ENCODE peak calls at places on chromosomes 5 and 9, in four cellular contexts. I is suprapubic skin, D is brain microvascular endothelial cell, Y is choroid plexus epithelial cell. O is an unnamed sample.

GRCh38 chr5:150434502-150434901 is 15.0 kb downstream of the RPS14 start:
- DNase-seq in D (peak; percentile 20), I (no peak), Y (peak; percentile 84), O (no peak)

GRCh38 chr5:74974451-74975089 is 77.8 kb downstream of the GCNT4 start:
- DNase-seq in Y (no peak), D (no peak), I (no peak), O (no peak)

GRCh38 chr9:10251490-10251889 is 361.3 kb downstream of the PTPRD start:
- DNase-seq in I (no peak), Y (peak; percentile 92), D (peak; percentile 71), O (no peak)

GRCh38 chr5:168364738-168365550 is 73.5 kb downstream of the WWC1 start:
- DNase-seq in I (no peak), D (no peak), Y (peak; percentile 20), O (no peak)

GRCh38 chr9:133348763-133349573 is 950 bp downstream of the RPL7A start:
- DNase-seq in Y (peak; percentile 15), I (no peak), D (no peak), O (no peak)

GRCh38 chr5:171269717-171270116 is 39.3 kb upstream of the TLX3 start:
- DNase-seq in Y (peak; percentile 78), I (no peak), D (no peak), O (no peak)

GRCh38 chr9:91477106-91477505 is 53.5 kb upstream of the NFIL3 start:
- DNase-seq in D (no peak), Y (no peak), I (no peak), O (no peak)

GRCh38 chr9:33117306-33117705 is 40.8 kb upstream of the SMU1 start:
- DNase-seq in I (no peak), Y (peak; percentile 28), D (no peak), O (no peak)

GRCh38 chr5:140345919-140346347 is 470 bp downstream of the HBEGF start:
- DNase-seq in Y (peak; percentile 71), I (no peak), D (peak; percentile 56), O (peak; percentile 87)
- TF ChIP-seq CTCF in Y (peak; percentile 62), I (no peak), D (peak; percentile 67), O (peak; percentile 54)

GRCh38 chr9:13847270-13847669 is 466.7 kb downstream of the NFIB start:
- DNase-seq in D (no peak), Y (no peak), I (no peak), O (no peak)
- TF ChIP-seq CTCF in D (no peak), Y (no peak), I (no peak), O (no peak)

GRCh38 chr5:1133510-1134255 is 21.8 kb upstream of the SLC12A7 start:
- DNase-seq in Y (peak; percentile 26), D (no peak), I (no peak), O (no peak)

GRCh38 chr5:1135696-1136525 is 24.0 kb upstream of the SLC12A7 start:
- DNase-seq in I (no peak), D (no peak), Y (no peak), O (no peak)

GRCh38 chr5:1132570-1132969 is 20.7 kb upstream of the SLC12A7 start:
- DNase-seq in Y (no peak), D (no peak), I (no peak), O (no peak)

GRCh38 chr5:1133108-1133507 is 21.2 kb upstream of the SLC12A7 start:
- DNase-seq in I (no peak), Y (no peak), D (no peak), O (no peak)

GRCh38 chr5:1134478-1134877 is 22.6 kb upstream of the SLC12A7 start:
- DNase-seq in Y (no peak), D (no peak), I (no peak), O (no peak)
- TF ChIP-seq CTCF in Y (peak; percentile 18), D (no peak), I (no peak), O (no peak)

GRCh38 chr5:58548104-58548503 is 34.8 kb upstream of the RAB3C start:
- DNase-seq in I (no peak), D (no peak), Y (no peak), O (no peak)
- TF ChIP-seq CTCF in I (no peak), D (no peak), Y (no peak), O (no peak)

GRCh38 chr9:74609671-74610416 is 112.7 kb downstream of the RORB start:
- DNase-seq in D (no peak), Y (peak; percentile 38), I (no peak), O (no peak)
- TF ChIP-seq CTCF in D (no peak), Y (no peak), I (no peak), O (no peak)

GRCh38 chr5:162227075-162227474 is 159.5 kb downstream of the GABRG2 start:
- DNase-seq in D (no peak), Y (no peak), I (no peak), O (no peak)
- TF ChIP-seq CTCF in D (no peak), Y (no peak), I (no peak), O (no peak)

DNA sequence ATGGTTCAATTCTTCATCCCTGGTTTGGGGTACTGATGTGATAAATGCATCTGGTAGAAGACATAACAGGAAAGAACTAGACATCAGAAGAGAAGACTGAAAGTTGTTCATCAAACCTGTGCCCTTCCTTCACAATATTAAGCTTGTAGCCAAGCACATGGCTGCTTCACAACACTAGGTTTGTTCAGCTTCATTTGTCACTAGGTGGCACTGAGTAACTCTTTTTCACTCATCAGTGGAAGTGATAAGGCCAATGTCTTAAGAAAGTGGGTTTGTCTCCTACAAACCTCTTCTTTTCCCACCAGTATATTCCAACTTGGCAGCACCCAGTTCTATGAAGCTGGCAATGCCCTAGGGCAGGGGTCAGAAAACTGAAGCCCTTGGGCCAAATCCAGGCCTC is 26.9 kb downstream of the ZNF484 start:
- DNase-seq in I (no peak), D (no peak), Y (no peak), O (no peak)
- TF ChIP-seq CTCF in I (no peak), D (no peak), Y (no peak), O (no peak)

GRCh38 chr5:2779459-2779858 is 28.0 kb upstream of the IRX2 start:
- DNase-seq in I (no peak), Y (no peak), D (no peak), O (no peak)

GRCh38 chr5:2780421-2781171 is 29.1 kb upstream of the IRX2 start:
- DNase-seq in Y (no peak), I (no peak), D (no peak), O (no peak)

GRCh38 chr5:2782658-2783057 is 31.2 kb upstream of the IRX2 start:
- DNase-seq in I (no peak), Y (no peak), D (no peak), O (no peak)

GRCh38 chr5:2783223-2783622 is 31.7 kb upstream of the IRX2 start:
- DNase-seq in D (no peak), I (no peak), Y (no peak), O (no peak)
- TF ChIP-seq CTCF in D (no peak), I (no peak), Y (no peak), O (no peak)

O was measured in osteocyte.